ENCODE peak calls at places on chromosomes 7 and 10, in seven cellular contexts. One of them, this sample, is unnamed.
A peak's percentile ranks its signal among the peaks of the same experiment; 100 is the strongest.

GRCh38 chr10:116296358-116296757 is 23.4 kb upstream of the GFRA1 start:
- DNase-seq in stimulated activated CD4-positive, alpha-beta T cell treated with anti-CD3 and anti-CD28 coated beads, TNF-alpha, amount 100 ng/mL, for 24 hours: no peak
- DNase-seq in stimulated activated CD8-positive, alpha-beta memory T cell treated with anti-CD3 and anti-CD28 coated beads, Interleukin-4, amount 100 ng/mL, for 4 hours: no peak
- DNase-seq in astrocyte of the spinal cord: no peak
- DNase-seq in AG09319: no peak
- DNase-seq in iris pigment epithelial cell: no peak
- DNase-seq in occipital lobe: no peak
- DNase-seq in this sample: no peak

GRCh38 chr10:98262571-98262970 is 5.4 kb downstream of the LOXL4 start:
- DNase-seq in stimulated activated CD4-positive, alpha-beta T cell treated with anti-CD3 and anti-CD28 coated beads, TNF-alpha, amount 100 ng/mL, for 24 hours: no peak
- DNase-seq in stimulated activated CD8-positive, alpha-beta memory T cell treated with anti-CD3 and anti-CD28 coated beads, Interleukin-4, amount 100 ng/mL, for 4 hours: no peak
- DNase-seq in astrocyte of the spinal cord: no peak
- DNase-seq in AG09319: no peak
- DNase-seq in iris pigment epithelial cell: peak; percentile 39
- DNase-seq in occipital lobe: no peak
- DNase-seq in this sample: no peak

GRCh38 chr10:113780681-113781250 is 29.3 kb downstream of the PLEKHS1 start:
- DNase-seq in stimulated activated CD4-positive, alpha-beta T cell treated with anti-CD3 and anti-CD28 coated beads, TNF-alpha, amount 100 ng/mL, for 24 hours: no peak
- DNase-seq in stimulated activated CD8-positive, alpha-beta memory T cell treated with anti-CD3 and anti-CD28 coated beads, Interleukin-4, amount 100 ng/mL, for 4 hours: no peak
- DNase-seq in astrocyte of the spinal cord: no peak
- DNase-seq in AG09319: no peak
- DNase-seq in iris pigment epithelial cell: no peak
- DNase-seq in occipital lobe: no peak
- DNase-seq in this sample: no peak

GRCh38 chr7:5419523-5420107 is 4.0 kb downstream of the TNRC18 start:
- DNase-seq in stimulated activated CD4-positive, alpha-beta T cell treated with anti-CD3 and anti-CD28 coated beads, TNF-alpha, amount 100 ng/mL, for 24 hours: no peak
- DNase-seq in stimulated activated CD8-positive, alpha-beta memory T cell treated with anti-CD3 and anti-CD28 coated beads, Interleukin-4, amount 100 ng/mL, for 4 hours: no peak
- DNase-seq in astrocyte of the spinal cord: no peak
- DNase-seq in AG09319: no peak
- DNase-seq in iris pigment epithelial cell: peak; percentile 21
- DNase-seq in occipital lobe: no peak
- DNase-seq in this sample: no peak

GRCh38 chr7:26688936-26689506 is 175.4 kb downstream of the SKAP2 start:
- DNase-seq in stimulated activated CD4-positive, alpha-beta T cell treated with anti-CD3 and anti-CD28 coated beads, TNF-alpha, amount 100 ng/mL, for 24 hours: no peak
- DNase-seq in stimulated activated CD8-positive, alpha-beta memory T cell treated with anti-CD3 and anti-CD28 coated beads, Interleukin-4, amount 100 ng/mL, for 4 hours: no peak
- DNase-seq in astrocyte of the spinal cord: no peak
- DNase-seq in AG09319: no peak
- DNase-seq in iris pigment epithelial cell: no peak
- DNase-seq in occipital lobe: no peak
- DNase-seq in this sample: no peak

GRCh38 chr10:115879372-115879771 is 393.6 kb downstream of the GFRA1 start:
- DNase-seq in stimulated activated CD4-positive, alpha-beta T cell treated with anti-CD3 and anti-CD28 coated beads, TNF-alpha, amount 100 ng/mL, for 24 hours: no peak
- DNase-seq in stimulated activated CD8-positive, alpha-beta memory T cell treated with anti-CD3 and anti-CD28 coated beads, Interleukin-4, amount 100 ng/mL, for 4 hours: no peak
- DNase-seq in astrocyte of the spinal cord: no peak
- DNase-seq in AG09319: no peak
- DNase-seq in iris pigment epithelial cell: no peak
- DNase-seq in occipital lobe: no peak
- DNase-seq in this sample: no peak

GRCh38 chr7:149662591-149663095 is 110.7 kb downstream of the ZNF467 start:
- DNase-seq in stimulated activated CD4-positive, alpha-beta T cell treated with anti-CD3 and anti-CD28 coated beads, TNF-alpha, amount 100 ng/mL, for 24 hours: peak; percentile 42
- DNase-seq in stimulated activated CD8-positive, alpha-beta memory T cell treated with anti-CD3 and anti-CD28 coated beads, Interleukin-4, amount 100 ng/mL, for 4 hours: peak; percentile 10
- DNase-seq in astrocyte of the spinal cord: peak; percentile 33
- DNase-seq in AG09319: no peak
- DNase-seq in iris pigment epithelial cell: peak; percentile 49
- DNase-seq in occipital lobe: no peak
- DNase-seq in this sample: no peak

GRCh38 chr7:63899691-63900393 is 98.8 kb upstream of the ZNF722 start:
- DNase-seq in stimulated activated CD4-positive, alpha-beta T cell treated with anti-CD3 and anti-CD28 coated beads, TNF-alpha, amount 100 ng/mL, for 24 hours: peak; percentile 64
- DNase-seq in stimulated activated CD8-positive, alpha-beta memory T cell treated with anti-CD3 and anti-CD28 coated beads, Interleukin-4, amount 100 ng/mL, for 4 hours: peak; percentile 73
- DNase-seq in astrocyte of the spinal cord: no peak
- DNase-seq in AG09319: no peak
- DNase-seq in iris pigment epithelial cell: no peak
- DNase-seq in occipital lobe: peak; percentile 71
- DNase-seq in this sample: no peak

GRCh38 chr7:28180031-28180363 is 598 bp downstream of the JAZF1 start:
- DNase-seq in stimulated activated CD4-positive, alpha-beta T cell treated with anti-CD3 and anti-CD28 coated beads, TNF-alpha, amount 100 ng/mL, for 24 hours: no peak
- DNase-seq in stimulated activated CD8-positive, alpha-beta memory T cell treated with anti-CD3 and anti-CD28 coated beads, Interleukin-4, amount 100 ng/mL, for 4 hours: no peak
- DNase-seq in astrocyte of the spinal cord: no peak
- DNase-seq in AG09319: no peak
- DNase-seq in iris pigment epithelial cell: no peak
- DNase-seq in occipital lobe: no peak
- DNase-seq in this sample: no peak

GRCh38 chr10:48447356-48448215 is 141.1 kb downstream of the MAPK8 start:
- DNase-seq in stimulated activated CD4-positive, alpha-beta T cell treated with anti-CD3 and anti-CD28 coated beads, TNF-alpha, amount 100 ng/mL, for 24 hours: no peak
- DNase-seq in stimulated activated CD8-positive, alpha-beta memory T cell treated with anti-CD3 and anti-CD28 coated beads, Interleukin-4, amount 100 ng/mL, for 4 hours: no peak
- DNase-seq in astrocyte of the spinal cord: no peak
- DNase-seq in AG09319: no peak
- DNase-seq in iris pigment epithelial cell: no peak
- DNase-seq in occipital lobe: no peak
- DNase-seq in this sample: no peak

GRCh38 chr7:24227603-24228359 is 56.2 kb upstream of the NPY start:
- DNase-seq in stimulated activated CD4-positive, alpha-beta T cell treated with anti-CD3 and anti-CD28 coated beads, TNF-alpha, amount 100 ng/mL, for 24 hours: no peak
- DNase-seq in stimulated activated CD8-positive, alpha-beta memory T cell treated with anti-CD3 and anti-CD28 coated beads, Interleukin-4, amount 100 ng/mL, for 4 hours: no peak
- DNase-seq in astrocyte of the spinal cord: no peak
- DNase-seq in AG09319: no peak
- DNase-seq in iris pigment epithelial cell: no peak
- DNase-seq in occipital lobe: no peak
- DNase-seq in this sample: no peak

GRCh38 chr7:38127216-38128207 is 50.5 kb upstream of the STARD3NL start:
- DNase-seq in stimulated activated CD4-positive, alpha-beta T cell treated with anti-CD3 and anti-CD28 coated beads, TNF-alpha, amount 100 ng/mL, for 24 hours: no peak
- DNase-seq in stimulated activated CD8-positive, alpha-beta memory T cell treated with anti-CD3 and anti-CD28 coated beads, Interleukin-4, amount 100 ng/mL, for 4 hours: no peak
- DNase-seq in astrocyte of the spinal cord: no peak
- DNase-seq in AG09319: no peak
- DNase-seq in iris pigment epithelial cell: no peak
- DNase-seq in occipital lobe: no peak
- DNase-seq in this sample: no peak

GRCh38 chr7:26318921-26319320 is 27.3 kb downstream of the SNX10 start:
- DNase-seq in stimulated activated CD4-positive, alpha-beta T cell treated with anti-CD3 and anti-CD28 coated beads, TNF-alpha, amount 100 ng/mL, for 24 hours: no peak
- DNase-seq in stimulated activated CD8-positive, alpha-beta memory T cell treated with anti-CD3 and anti-CD28 coated beads, Interleukin-4, amount 100 ng/mL, for 4 hours: no peak
- DNase-seq in astrocyte of the spinal cord: no peak
- DNase-seq in AG09319: no peak
- DNase-seq in iris pigment epithelial cell: no peak
- DNase-seq in occipital lobe: no peak
- DNase-seq in this sample: no peak

GRCh38 chr7:133941496-133941895 is 185.6 kb upstream of the LRGUK start:
- DNase-seq in stimulated activated CD4-positive, alpha-beta T cell treated with anti-CD3 and anti-CD28 coated beads, TNF-alpha, amount 100 ng/mL, for 24 hours: no peak
- DNase-seq in stimulated activated CD8-positive, alpha-beta memory T cell treated with anti-CD3 and anti-CD28 coated beads, Interleukin-4, amount 100 ng/mL, for 4 hours: no peak
- DNase-seq in astrocyte of the spinal cord: peak; percentile 32
- DNase-seq in AG09319: no peak
- DNase-seq in iris pigment epithelial cell: peak; percentile 43
- DNase-seq in occipital lobe: no peak
- DNase-seq in this sample: no peak

GRCh38 chr10:21993360-21994001 is 10.0 kb downstream of the DNAJC1 start:
- DNase-seq in stimulated activated CD4-positive, alpha-beta T cell treated with anti-CD3 and anti-CD28 coated beads, TNF-alpha, amount 100 ng/mL, for 24 hours: no peak
- DNase-seq in stimulated activated CD8-positive, alpha-beta memory T cell treated with anti-CD3 and anti-CD28 coated beads, Interleukin-4, amount 100 ng/mL, for 4 hours: no peak
- DNase-seq in astrocyte of the spinal cord: peak; percentile 49
- DNase-seq in AG09319: no peak
- DNase-seq in iris pigment epithelial cell: peak; percentile 31
- DNase-seq in occipital lobe: no peak
- DNase-seq in this sample: no peak